ENCODE peak calls at places on chromosomes 4 and X, in ten cellular contexts. F is endodermal cell; V is lower lobe of right lung; X is kidney; L is AG04450; C is mammary epithelial cell; A is uterus; J is fibroblast of lung; R is naive thymus-derived CD4-positive, alpha-beta T cell; H is upper lobe of right lung. O is an unnamed sample.

GRCh38 chr4:140213736-140214135 is 59.8 kb upstream of the MAML3 start:
- DNase-seq in F (peak), V (no peak), X (no peak), L (no peak), C (peak), A (no peak), J (peak), R (no peak), H (no peak), O (no peak)

GRCh38 chrX:24334473-24334872 is 20.6 kb upstream of the SUPT20HL2 start:
- DNase-seq in F (no peak), V (no peak), X (no peak), L (no peak), C (peak), A (no peak), J (peak), R (no peak), H (no peak), O (no peak)

GRCh38 chr4:108743021-108743420 is 19.8 kb downstream of the ETNPPL start:
- DNase-seq in F (peak), V (no peak), X (no peak), L (no peak), C (no peak), A (no peak), J (no peak), R (no peak), H (no peak), O (no peak)

GRCh38 chr4:169114341-169114974 is 104.4 kb upstream of the CBR4 start:
- DNase-seq in F (no peak), V (no peak), X (no peak), L (no peak), C (no peak), A (no peak), J (no peak), R (no peak), H (no peak), O (no peak)

GRCh38 chr4:139175647-139176298 is 1.2 kb downstream of the ELF2 start:
- DNase-seq in F (no peak), V (no peak), X (no peak), L (no peak), C (no peak), A (no peak), J (no peak), R (no peak), H (no peak), O (peak)

GRCh38 chrX:24266996-24267395 is 46.9 kb downstream of the SUPT20HL2 start:
- DNase-seq in F (no peak), V (no peak), X (no peak), L (no peak), C (peak), A (no peak), J (peak), R (no peak), H (no peak), O (no peak)

GRCh38 chr4:5144384-5144783 is 93.1 kb downstream of the STK32B start:
- DNase-seq in F (no peak), V (no peak), X (no peak), L (no peak), C (no peak), A (no peak), J (no peak), R (no peak), H (no peak), O (no peak)

GRCh38 chr4:8818063-8818881 is 53.4 kb downstream of the HMX1 start:
- DNase-seq in F (no peak), V (peak), X (peak), L (no peak), C (no peak), A (no peak), J (no peak), R (no peak), H (peak), O (no peak)

GRCh38 chr4:102623622-102624021 is 122.5 kb downstream of the NFKB1 start:
- DNase-seq in F (peak), V (no peak), X (no peak), L (peak), C (no peak), A (no peak), J (peak), R (no peak), H (no peak), O (no peak)

GRCh38 chr4:14222630-14223029 is 595.1 kb upstream of the BOD1L1 start:
- DNase-seq in F (no peak), V (no peak), X (no peak), L (no peak), C (no peak), A (no peak), J (peak), R (no peak), H (no peak), O (no peak)

GRCh38 chrX:123860506-123860840 is 620 bp downstream of the XIAP start:
- DNase-seq in F (no peak), V (no peak), X (no peak), L (no peak), C (no peak), A (no peak), J (no peak), R (peak), H (no peak), O (no peak)

GRCh38 chrX:2435465-2435864 is 65.3 kb downstream of the DHRSX start:
- DNase-seq in F (no peak), V (no peak), X (no peak), L (no peak), C (no peak), A (no peak), J (no peak), R (no peak), H (no peak), O (no peak)

GRCh38 chrX:2432298-2432863 is 68.4 kb downstream of the DHRSX start:
- DNase-seq in F (no peak), V (no peak), X (no peak), L (no peak), C (no peak), A (no peak), J (no peak), R (no peak), H (no peak), O (no peak)

GRCh38 chrX:2434764-2435163 is 66.0 kb downstream of the DHRSX start:
- DNase-seq in F (no peak), V (no peak), X (no peak), L (no peak), C (no peak), A (no peak), J (no peak), R (no peak), H (no peak), O (no peak)

GRCh38 chrX:2430265-2430825 is 70.4 kb downstream of the DHRSX start:
- DNase-seq in F (no peak), V (peak), X (no peak), L (no peak), C (peak), A (no peak), J (no peak), R (no peak), H (peak), O (no peak)

GRCh38 chrX:2434270-2434669 is 66.5 kb downstream of the DHRSX start:
- DNase-seq in F (no peak), V (no peak), X (no peak), L (no peak), C (no peak), A (no peak), J (no peak), R (no peak), H (no peak), O (no peak)
- H3K27ac ChIP-seq in F (no peak), V (no peak), X (no peak), L (no peak), C (no peak), A (no peak), J (no peak), R (no peak), H (no peak), O (no peak)

DNA sequence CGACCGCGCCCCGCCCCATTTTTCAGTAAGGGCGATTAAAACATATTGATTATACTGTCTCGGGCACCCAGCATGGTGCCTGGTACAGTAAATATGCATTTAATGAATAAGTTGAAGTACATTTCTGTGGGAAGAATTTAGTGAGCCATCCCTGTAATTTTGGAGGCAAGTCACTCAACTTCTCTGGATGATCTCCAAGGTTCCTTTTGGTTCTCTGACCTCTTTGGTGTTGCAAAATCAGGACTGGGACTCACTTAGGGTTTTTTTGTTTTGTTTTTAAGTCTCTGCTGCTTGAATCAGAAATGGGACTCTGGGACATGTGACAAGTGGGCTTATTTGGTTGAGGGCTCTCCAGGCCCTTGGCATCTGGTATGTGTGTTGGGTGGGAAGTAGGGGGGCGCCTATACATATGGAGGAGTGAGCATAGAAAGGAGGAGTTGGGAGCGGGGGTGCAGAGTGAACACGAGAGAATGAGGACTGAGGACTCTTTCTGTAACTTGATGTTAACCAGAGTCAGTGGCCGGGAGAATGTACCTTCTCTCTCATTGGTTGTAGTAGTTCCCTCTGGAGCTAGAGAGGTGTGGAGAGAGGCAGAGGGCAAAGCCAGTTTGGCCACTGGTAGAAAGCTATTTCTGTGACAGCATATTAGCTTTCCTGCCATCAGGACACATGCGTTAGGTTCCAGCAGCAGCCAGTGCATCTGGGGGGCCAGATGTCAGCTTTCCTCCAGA is 1.9 kb downstream of the ARHGAP10 start:
- DNase-seq in F (peak), V (no peak), X (no peak), L (no peak), C (peak), A (no peak), J (peak), R (no peak), H (no peak), O (no peak)
- H3K27ac ChIP-seq in F (no peak), V (peak), X (no peak), L (no peak), C (peak), A (peak), J (peak), R (no peak), H (peak), O (no peak)

DNA sequence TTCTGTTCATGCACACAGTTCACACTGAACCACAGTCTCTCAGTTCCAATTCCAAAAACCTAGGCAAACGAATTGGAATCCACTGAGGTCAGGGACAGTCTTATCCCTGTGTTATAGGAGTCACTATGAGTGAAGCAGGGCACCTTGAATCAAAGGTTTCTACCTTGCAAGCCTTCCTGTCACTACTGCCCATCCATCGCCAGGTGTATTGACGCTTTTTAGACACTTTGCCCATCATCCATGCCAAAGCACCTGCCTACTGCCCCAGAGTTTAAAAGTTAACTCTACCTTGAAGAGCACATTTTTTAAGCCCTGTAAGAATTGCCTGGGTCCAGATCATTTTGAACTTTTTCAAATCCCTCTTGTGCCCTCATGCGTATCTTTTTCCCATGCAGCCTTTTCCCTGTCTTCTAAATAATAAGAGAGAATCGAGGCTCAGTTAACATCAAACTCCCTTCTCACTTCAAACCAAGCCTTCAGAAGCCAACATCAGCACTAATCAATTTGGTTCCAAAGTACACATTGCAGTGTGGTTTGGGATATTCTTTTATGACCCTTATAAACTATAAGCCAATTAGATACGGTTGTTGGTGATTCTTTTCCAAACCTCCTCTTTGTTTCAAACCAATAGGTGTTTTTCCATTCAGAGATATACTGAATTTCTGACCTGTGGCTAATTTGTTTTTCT is 23.6 kb downstream of the FAM114A1 start:
- DNase-seq in F (no peak), V (no peak), X (no peak), L (no peak), C (no peak), A (no peak), J (no peak), R (no peak), H (no peak), O (no peak)
- H3K27ac ChIP-seq in F (no peak), V (no peak), X (no peak), L (no peak), C (no peak), A (no peak), J (no peak), R (no peak), H (no peak), O (no peak)

GRCh38 chr4:87130482-87130881 is 89.9 kb downstream of the KLHL8 start:
- DNase-seq in F (no peak), V (no peak), X (no peak), L (no peak), C (no peak), A (no peak), J (no peak), R (no peak), H (no peak), O (no peak)
- H3K27ac ChIP-seq in F (no peak), V (no peak), X (no peak), L (no peak), C (no peak), A (no peak), J (no peak), R (no peak), H (no peak), O (no peak)

DNA sequence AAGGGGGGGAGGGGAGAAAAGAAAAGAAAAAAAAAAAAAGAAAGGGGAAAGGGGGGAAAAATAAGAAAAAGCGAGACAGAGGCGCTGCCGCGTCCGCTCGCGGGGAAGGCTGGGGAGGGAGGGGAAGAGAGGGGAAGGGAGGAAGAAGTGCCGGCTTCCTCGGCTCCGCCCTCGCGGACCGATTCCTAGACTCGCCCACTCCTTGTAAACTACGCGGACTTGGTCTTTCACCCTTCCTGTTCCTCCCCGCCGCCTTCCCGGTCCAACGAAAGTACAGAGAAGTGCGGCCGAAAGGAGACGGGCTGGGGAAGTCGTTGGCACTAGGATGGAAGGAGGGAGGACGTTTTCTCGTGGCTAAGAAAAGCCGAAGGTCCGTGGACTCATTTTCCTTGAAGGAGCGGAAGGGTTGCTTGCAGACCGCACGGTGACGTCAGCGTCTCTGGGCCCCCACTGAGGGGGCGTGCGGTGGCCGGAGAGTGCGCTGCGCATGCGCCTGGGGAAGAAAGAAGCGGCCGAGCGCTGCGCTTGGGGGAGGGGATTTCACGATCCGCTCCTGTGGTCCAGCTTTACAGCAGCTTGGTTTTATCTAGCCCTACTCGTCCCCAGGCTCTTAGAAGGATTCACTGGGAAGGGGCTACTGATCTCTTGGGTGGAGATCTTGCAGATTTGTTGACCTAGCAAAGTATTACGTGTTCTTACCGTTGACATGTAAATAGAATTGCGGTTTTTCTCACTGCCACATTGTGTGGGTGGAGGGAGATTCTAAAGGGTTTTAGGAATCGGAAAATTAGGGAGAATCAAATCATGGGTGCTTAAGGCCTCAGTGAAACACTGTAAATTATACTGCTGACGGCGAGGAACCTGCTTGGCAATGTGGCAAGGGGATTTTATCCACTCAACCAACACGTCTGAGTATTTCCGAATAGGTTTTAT is at the start of gene CCNI:
- DNase-seq in F (peak), V (peak), X (peak), L (peak), C (peak), A (peak), J (peak), R (peak), H (peak), O (peak)
- H3K27ac ChIP-seq in F (peak), V (peak), X (peak), L (peak), C (peak), A (peak), J (peak), R (peak), H (peak), O (peak)

DNA sequence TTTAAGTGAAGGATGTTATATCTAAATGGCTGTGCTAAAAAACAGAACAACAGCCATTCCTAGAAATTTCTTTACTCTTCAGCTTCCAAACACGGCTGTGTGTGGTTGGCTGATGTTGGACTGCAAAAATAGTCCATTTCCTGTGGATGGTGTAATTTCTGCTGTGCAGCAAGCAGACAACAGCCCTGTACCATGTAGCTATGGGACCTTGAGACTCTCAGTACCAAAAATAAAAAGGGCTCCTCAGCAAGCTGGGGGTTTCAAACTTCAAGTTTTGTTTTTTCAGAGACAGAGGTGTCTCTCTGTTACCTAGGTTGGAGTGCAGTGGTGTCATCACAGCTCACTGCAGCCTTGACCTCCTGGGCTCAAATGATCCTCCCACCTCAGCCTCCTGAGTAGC is 18.1 kb downstream of the CD40LG start:
- DNase-seq in F (no peak), V (no peak), X (no peak), L (no peak), C (no peak), A (no peak), J (no peak), R (no peak), H (no peak), O (no peak)
- H3K27ac ChIP-seq in F (no peak), V (no peak), X (no peak), L (no peak), C (no peak), A (no peak), J (no peak), R (no peak), H (no peak), O (no peak)

GRCh38 chrX:110171442-110171841 is 146.4 kb downstream of the AMMECR1 start:
- DNase-seq in F (peak), V (no peak), X (no peak), L (no peak), C (no peak), A (no peak), J (no peak), R (no peak), H (no peak), O (no peak)
- H3K27ac ChIP-seq in F (no peak), V (no peak), X (no peak), L (no peak), C (no peak), A (no peak), J (no peak), R (no peak), H (no peak), O (no peak)

DNA sequence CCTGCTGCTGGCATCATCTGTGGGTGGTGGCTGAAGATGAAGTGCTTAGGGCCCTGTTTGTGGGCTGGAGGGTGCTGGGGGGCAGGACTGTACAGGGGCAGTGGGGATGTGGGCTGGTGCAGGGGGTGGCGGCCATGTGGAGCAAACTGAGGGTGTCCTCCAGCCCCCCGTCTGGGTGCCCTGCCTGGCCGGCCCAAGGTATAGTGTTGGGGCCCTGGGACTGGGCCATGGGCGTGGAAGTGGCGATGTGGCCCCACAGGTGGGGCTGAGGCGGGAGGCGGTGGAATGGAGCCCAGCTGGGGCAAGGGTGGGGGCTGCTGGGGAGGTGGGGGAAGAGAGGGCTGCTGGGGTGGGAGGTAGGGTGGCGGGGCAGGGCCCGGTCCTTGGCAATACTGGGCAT is 9.5 kb upstream of the KDM5C start:
- DNase-seq in F (no peak), V (no peak), X (no peak), L (no peak), C (no peak), A (no peak), J (no peak), R (no peak), H (no peak), O (no peak)
- H3K27ac ChIP-seq in F (no peak), V (no peak), X (no peak), L (no peak), C (no peak), A (no peak), J (no peak), R (no peak), H (no peak), O (no peak)

DNA sequence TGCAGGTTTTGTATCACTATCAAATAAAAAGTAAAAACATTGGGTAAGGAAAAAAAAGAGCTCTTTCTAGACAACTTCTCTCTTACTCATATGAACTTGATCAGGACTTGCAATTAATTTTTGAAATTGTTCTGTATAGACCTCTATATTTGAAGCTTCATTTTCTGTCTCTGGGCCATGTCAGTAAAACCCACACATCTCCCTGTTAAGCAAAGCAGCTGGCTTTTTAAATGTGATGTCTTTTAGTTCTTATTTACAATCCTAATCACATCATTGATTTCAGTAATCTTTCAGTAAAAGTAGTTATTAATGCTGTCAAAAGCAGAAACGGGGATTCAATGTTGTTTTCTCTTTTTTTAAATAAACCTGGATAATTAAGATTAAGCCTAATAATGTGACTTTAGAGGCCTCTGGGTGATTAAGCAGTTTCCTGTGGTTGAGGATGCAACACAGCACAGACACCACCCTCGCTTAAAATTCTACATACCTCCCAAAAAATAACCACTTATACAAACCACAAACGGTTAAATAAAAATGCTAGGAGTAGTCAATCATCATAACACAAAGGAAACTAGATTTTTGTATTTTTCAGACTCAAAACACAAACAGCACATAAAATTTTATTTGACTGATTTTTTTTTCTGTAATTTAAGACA is 5.2 kb upstream of the PCDH10 start:
- DNase-seq in F (no peak), V (no peak), X (no peak), L (no peak), C (no peak), A (no peak), J (no peak), R (no peak), H (no peak), O (no peak)
- H3K27ac ChIP-seq in F (no peak), V (no peak), X (no peak), L (no peak), C (no peak), A (no peak), J (no peak), R (no peak), H (no peak), O (no peak)

O was measured in substantia nigra.